ENCODE peak calls at places on chromosomes 2 and 18, in nine cellular contexts. Q is B cell; G is activated T-cell treated with anti-CD3 and anti-CD28 coated beads, Interleukin-2, amount 50 U/mL, for 72 hours; P is activated naive CD4-positive, alpha-beta T cell treated with anti-CD3 and anti-CD28 coated beads, Interleukin-2, amount 50 U/mL, for 72 hours; I is right cardiac atrium; Z is RWPE2; X is psoas muscle; F is T-cell; W is HCT116. Y is an unnamed sample.

GRCh38 chr18:80004600-80005342 is 16.4 kb upstream of the TXNL4A start:
- ATAC-seq in Q (no peak), G (no peak), P (no peak), I (no peak), Z (no peak), X (no peak), F (no peak), W (no peak), Y (no peak)

GRCh38 chr2:217160103-217160502 is 300.2 kb upstream of the TNP1 start:
- ATAC-seq in Q (no peak), G (no peak), P (no peak), I (no peak), Z (peak), X (no peak), F (no peak), W (peak), Y (no peak)

GRCh38 chr2:233210843-233211600 is 40.5 kb upstream of the ATG16L1 start:
- ATAC-seq in Q (no peak), G (no peak), P (no peak), I (peak), Z (peak), X (no peak), F (no peak), W (peak), Y (no peak)

GRCh38 chr18:45940724-45941123 is 26.4 kb downstream of the EPG5 start:
- ATAC-seq in Q (no peak), G (peak), P (peak), I (no peak), Z (no peak), X (no peak), F (no peak), W (no peak), Y (peak)

GRCh38 chr18:27824841-27825720 is 351.8 kb downstream of the CDH2 start:
- ATAC-seq in Q (no peak), G (no peak), P (no peak), I (no peak), Z (no peak), X (no peak), F (no peak), W (no peak), Y (no peak)

GRCh38 chr2:191824403-191824802 is 22.5 kb downstream of the CAVIN2 start:
- ATAC-seq in Q (no peak), G (no peak), P (no peak), I (no peak), Z (no peak), X (no peak), F (no peak), W (no peak), Y (peak)

GRCh38 chr2:79966882-79967281 is 337.7 kb downstream of the LRRTM1 start:
- ATAC-seq in Q (no peak), G (no peak), P (no peak), I (no peak), Z (no peak), X (no peak), F (no peak), W (no peak), Y (no peak)

GRCh38 chr2:136765256-136765735 is at the start of gene THSD7B:
- ATAC-seq in Q (no peak), G (peak), P (no peak), I (peak), Z (peak), X (no peak), F (no peak), W (no peak), Y (no peak)

GRCh38 chr18:3524706-3525105 is 74.7 kb downstream of the TGIF1 start:
- ATAC-seq in Q (no peak), G (no peak), P (no peak), I (no peak), Z (no peak), X (no peak), F (no peak), W (no peak), Y (no peak)

GRCh38 chr2:70957838-70958237 is 20.6 kb upstream of the ANKRD53 start:
- ATAC-seq in Q (no peak), G (no peak), P (no peak), I (no peak), Z (no peak), X (no peak), F (no peak), W (no peak), Y (no peak)

GRCh38 chr18:66640431-66640830 is 36.5 kb upstream of the CDH19 start:
- ATAC-seq in Q (no peak), G (no peak), P (no peak), I (peak), Z (no peak), X (no peak), F (no peak), W (no peak), Y (no peak)

GRCh38 chr2:53202063-53202462 is 565.5 kb upstream of the CHAC2 start:
- ATAC-seq in Q (no peak), G (no peak), P (no peak), I (peak), Z (peak), X (no peak), F (no peak), W (peak), Y (no peak)

GRCh38 chr18:74734013-74734444 is 136.4 kb downstream of the ZNF407 start:
- ATAC-seq in Q (no peak), G (no peak), P (no peak), I (no peak), Z (no peak), X (no peak), F (no peak), W (no peak), Y (no peak)

GRCh38 chr18:32930695-32931301 is 158.0 kb upstream of the KLHL14 start:
- ATAC-seq in Q (peak), G (peak), P (no peak), I (no peak), Z (peak), X (no peak), F (no peak), W (peak), Y (peak)

Y was measured in activated T-helper 17 cell treated with anti-CD3 and anti-CD28 coated beads, Interleukin-2, amount 50 U/mL, for 72 hours.